ENCODE peak calls at places on chromosomes 16 and 17, in ten cellular contexts. N is BE2C; G is stimulated activated CD4-positive, alpha-beta T cell treated with anti-CD3 and anti-CD28 coated beads, TNF-alpha, amount 100 ng/mL, for 1 hour; K is activated T-cell treated with anti-CD3 and anti-CD28 coated beads, Interleukin-2, amount 50 U/mL, for 24 hours; B is T-helper 1 cell; F is BJ; J is caudate nucleus; P is psoas muscle; I is KBM-7; A is ureter. O is an unnamed sample.

GRCh38 chr17:30924341-30924740 is 2.6 kb downstream of the ADAP2 start:
- DNase-seq in N (no peak), J (no peak), G (no peak), B (no peak), P (no peak), K (no peak), F (no peak), I (no peak), A (no peak), O (no peak)

GRCh38 chr16:54821731-54822130 is 108.9 kb upstream of the IRX5 start:
- DNase-seq in G (no peak), P (no peak), I (no peak), F (no peak), J (no peak), A (no peak), K (no peak), N (no peak), B (no peak), O (no peak)

GRCh38 chr17:79087428-79088143 is 13.0 kb downstream of the ENGASE start:
- DNase-seq in N (peak), P (peak), K (peak), F (no peak), G (peak), B (peak), I (peak), A (peak), J (no peak), O (peak)

GRCh38 chr16:69467531-69468204 is 43.2 kb downstream of the CYB5B start:
- DNase-seq in P (no peak), B (no peak), F (no peak), N (no peak), I (no peak), A (no peak), K (no peak), J (no peak), G (no peak), O (no peak)

GRCh38 chr17:55054429-55054828 is 85.9 kb downstream of the STXBP4 start:
- DNase-seq in J (no peak), F (no peak), I (no peak), P (no peak), B (no peak), N (no peak), G (no peak), K (no peak), A (no peak), O (no peak)

GRCh38 chr16:88882358-88883030 is 16.0 kb upstream of the PABPN1L start:
- DNase-seq in A (no peak), P (no peak), F (no peak), N (no peak), J (no peak), B (peak), K (no peak), I (peak), G (no peak), O (peak)

GRCh38 chr17:76537578-76538280 is at the start of gene CYGB:
- DNase-seq in K (no peak), J (no peak), B (no peak), I (no peak), G (no peak), A (no peak), F (no peak), N (peak), P (peak), O (no peak)

GRCh38 chr16:86052115-86052670 is 153.2 kb downstream of the IRF8 start:
- DNase-seq in A (no peak), F (no peak), J (no peak), P (no peak), N (no peak), I (no peak), K (no peak), B (no peak), G (no peak), O (no peak)

GRCh38 chr17:37506678-37507077 is 17.0 kb downstream of the DUSP14 start:
- DNase-seq in G (no peak), N (peak), P (no peak), K (no peak), I (peak), A (no peak), J (no peak), F (no peak), B (peak), O (peak)

GRCh38 chr16:53695070-53695469 is 8.6 kb downstream of the RPGRIP1L start:
- DNase-seq in B (no peak), J (no peak), F (peak), G (no peak), N (no peak), I (no peak), A (no peak), K (no peak), P (no peak), O (no peak)

GRCh38 chr17:79923974-79924638 is 84.9 kb upstream of the CBX4 start:
- DNase-seq in F (no peak), J (no peak), B (peak), N (peak), G (no peak), A (no peak), K (peak), I (peak), P (no peak), O (peak)

GRCh38 chr16:86299882-86300490 is 210.3 kb upstream of the FOXF1 start:
- DNase-seq in G (no peak), A (peak), F (no peak), B (no peak), J (no peak), I (no peak), P (no peak), K (no peak), N (no peak), O (no peak)

GRCh38 chr16:84983308-84983707 is 28.0 kb downstream of the ZDHHC7 start:
- DNase-seq in P (no peak), F (no peak), N (no peak), G (no peak), B (no peak), K (no peak), J (no peak), I (peak), A (no peak), O (peak)

GRCh38 chr17:1087381-1088241 is 90.7 kb downstream of the TIMM22 start:
- DNase-seq in N (peak), K (no peak), G (no peak), B (no peak), J (no peak), I (no peak), F (no peak), A (peak), P (peak), O (peak)

O was measured in OCI-M1.